ENCODE peak calls at places on chromosomes 7 and 10, in four cellular contexts. I, E, W and V are unnamed samples.
A peak's percentile ranks its signal among the peaks of the same experiment; 100 is the strongest.

GRCh38 chr7:95246935-95247370 is 77.4 kb downstream of the PON1 start:
- DNase-seq in W (peak; percentile 73), I (peak; percentile 62), E (peak; percentile 73), V (peak; percentile 48)

GRCh38 chr10:127398140-127398966 is 150.8 kb upstream of the NPS start:
- DNase-seq in W (peak; percentile 23), I (peak; percentile 63), E (peak; percentile 75), V (peak; percentile 17)

GRCh38 chr7:100835903-100836811 is 8.8 kb upstream of the EPHB4 start:
- DNase-seq in I (no peak), E (no peak), W (no peak), V (peak; percentile 4)

GRCh38 chr7:156993925-156994235 is 16.6 kb downstream of the MNX1 start:
- DNase-seq in I (no peak), W (no peak), E (no peak), V (no peak)

GRCh38 chr7:70520604-70521003 is 611.3 kb upstream of the GALNT17 start:
- DNase-seq in E (peak; percentile 72), W (no peak), I (peak; percentile 54), V (no peak)

GRCh38 chr7:42605800-42606199 is 306.1 kb downstream of the C7orf25 start:
- DNase-seq in E (peak; percentile 18), W (peak; percentile 15), I (peak; percentile 6), V (peak; percentile 30)

GRCh38 chr10:35605191-35605590 is at the start of gene GJD4:
- DNase-seq in E (no peak), I (no peak), W (no peak), V (no peak)

GRCh38 chr7:129041142-129041928 is 13.6 kb downstream of the TNPO3 start:
- DNase-seq in W (no peak), I (no peak), E (peak; percentile 2), V (no peak)

GRCh38 chr7:43405948-43406347 is 177.0 kb upstream of the STK17A start:
- DNase-seq in W (no peak), E (no peak), I (no peak), V (no peak)

GRCh38 chr7:137642467-137642866 is 204.3 kb downstream of the DGKI start:
- DNase-seq in W (peak; percentile 72), E (peak; percentile 73), I (peak; percentile 75), V (peak; percentile 74)

GRCh38 chr7:130299909-130300308 is 6.9 kb downstream of the CPA4 start:
- DNase-seq in I (peak; percentile 41), E (peak; percentile 44), W (no peak), V (no peak)

GRCh38 chr7:18590744-18591340 is 95.3 kb downstream of the HDAC9 start:
- DNase-seq in W (peak; percentile 56), E (peak; percentile 52), I (peak; percentile 40), V (peak; percentile 26)

GRCh38 chr10:43048301-43049051 is 28.4 kb upstream of the RET start:
- DNase-seq in I (no peak), W (no peak), E (no peak), V (no peak)

GRCh38 chr10:125849448-125849847 is 26.1 kb downstream of the BCCIP start:
- DNase-seq in I (no peak), E (no peak), W (no peak), V (no peak)

GRCh38 chr7:154438571-154438970 is 386.4 kb downstream of the DPP6 start:
- DNase-seq in I (no peak), E (no peak), W (no peak), V (no peak)

DNA sequence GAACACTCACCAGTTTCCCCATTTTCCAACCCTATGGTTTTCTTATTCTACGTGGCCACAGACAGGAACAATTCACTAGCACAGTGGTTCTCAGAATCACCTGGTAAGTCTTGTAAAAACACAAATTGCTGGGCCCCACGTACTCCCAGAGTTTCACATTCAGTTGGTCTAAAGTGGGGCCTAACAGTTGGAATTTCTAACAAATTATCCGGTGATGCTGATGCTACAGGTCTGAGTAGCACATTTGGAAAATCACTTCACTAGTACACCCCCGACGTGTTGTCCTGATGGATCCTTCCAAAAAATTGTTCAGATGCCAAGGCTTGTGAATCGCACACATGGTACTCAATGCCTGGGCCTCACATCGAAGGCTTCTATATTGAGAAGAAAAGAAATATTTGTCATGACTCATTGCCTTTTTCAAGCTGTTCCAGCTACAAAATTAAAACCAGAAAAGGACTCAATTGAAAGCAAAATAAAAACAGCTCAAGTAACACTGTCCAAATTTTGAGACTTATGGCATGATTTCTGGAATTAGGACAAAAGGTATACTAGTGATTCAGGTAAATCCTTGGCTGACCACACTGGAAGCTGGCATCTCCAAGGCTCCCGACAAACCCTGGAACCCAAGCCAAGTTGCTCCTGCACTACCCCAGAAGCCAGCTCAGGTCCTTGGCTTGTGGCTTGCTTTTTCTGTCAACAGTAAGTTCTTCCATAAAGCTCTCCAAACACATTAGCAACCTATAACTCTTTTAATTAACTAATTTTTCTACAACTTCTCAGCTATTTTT is 12.9 kb upstream of the VIM start:
- DNase-seq in I (peak; percentile 98), E (peak; percentile 98), W (peak; percentile 82), V (peak; percentile 48)
- H3K9ac ChIP-seq in I (peak overlapping the region; percentile 84), E (peak overlapping the region; percentile 49), W (peak overlapping the region; percentile 83), V (peak overlapping the region; percentile 59)

GRCh38 chr7:55410641-55411239 is 45.6 kb downstream of the LANCL2 start:
- DNase-seq in I (no peak), E (no peak), W (no peak), V (no peak)

GRCh38 chr7:55415173-55415778 is 50.1 kb downstream of the LANCL2 start:
- DNase-seq in W (peak; percentile 82), I (peak; percentile 38), E (peak; percentile 56), V (peak; percentile 57)

GRCh38 chr7:55413442-55413841 is 48.3 kb downstream of the LANCL2 start:
- DNase-seq in W (no peak), I (no peak), E (no peak), V (no peak)

GRCh38 chr7:55409474-55410225 is 44.5 kb downstream of the LANCL2 start:
- DNase-seq in W (peak; percentile 12), I (no peak), E (no peak), V (no peak)

GRCh38 chr7:55411844-55412243 is 46.7 kb downstream of the LANCL2 start:
- DNase-seq in E (no peak), W (no peak), I (no peak), V (no peak)
- H3K27ac ChIP-seq in E (no peak overlapping the region), W (no peak overlapping the region), I (no peak overlapping the region), V (no peak overlapping the region)

DNA sequence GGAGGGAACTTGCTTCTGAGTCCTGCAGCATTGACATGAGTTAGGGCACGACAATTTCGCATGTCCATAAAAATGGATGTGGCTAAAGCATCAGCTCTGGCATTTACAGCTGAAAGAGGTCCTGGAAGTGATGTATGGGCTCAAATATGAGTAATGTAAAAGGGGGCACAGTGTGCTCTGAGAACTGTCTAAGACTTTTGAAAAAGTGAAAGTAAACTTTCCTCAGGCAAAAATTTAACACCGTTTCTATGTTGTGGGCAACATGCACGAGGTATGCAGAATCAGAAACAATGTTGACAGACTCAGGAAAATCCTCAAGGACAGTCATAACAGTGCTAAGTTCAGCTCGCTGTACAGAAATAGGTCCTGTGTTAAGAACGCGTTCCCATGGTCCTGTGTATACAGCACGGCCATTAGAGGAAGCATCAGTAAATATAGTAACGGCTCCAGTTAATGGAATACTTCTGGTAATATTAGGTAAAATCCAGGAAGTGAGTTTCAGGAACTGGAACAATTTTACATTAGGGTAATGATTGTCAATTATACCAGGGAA is 37.9 kb upstream of the AKR1C2 start:
- DNase-seq in I (no peak), E (no peak), W (no peak), V (no peak)
- H3K9ac ChIP-seq in I (no peak overlapping the region), E (no peak overlapping the region), W (no peak overlapping the region), V (no peak overlapping the region)

GRCh38 chr7:6057316-6058128 is 26.3 kb downstream of the ANKRD61 start:
- DNase-seq in I (no peak), W (no peak), E (peak; percentile 7), V (no peak)
- H3K27ac ChIP-seq in I (no peak overlapping the region), W (no peak overlapping the region), E (no peak overlapping the region), V (no peak overlapping the region)

GRCh38 chr10:68297264-68297663 is 34.6 kb upstream of the HNRNPH3 start:
- DNase-seq in E (no peak), W (no peak), I (no peak), V (no peak)
- H3K9ac ChIP-seq in E (no peak overlapping the region), W (no peak overlapping the region), I (no peak overlapping the region), V (no peak overlapping the region)

GRCh38 chr7:66140924-66141323 is 26.3 kb downstream of the CRCP start:
- DNase-seq in W (peak; percentile 27), E (peak; percentile 82), I (peak; percentile 77), V (peak; percentile 56)

GRCh38 chr7:66143876-66144332 is 29.3 kb downstream of the CRCP start:
- DNase-seq in W (no peak), E (no peak), I (no peak), V (no peak)

GRCh38 chr7:66142334-66142733 is 27.7 kb downstream of the CRCP start:
- DNase-seq in W (no peak), I (no peak), E (no peak), V (no peak)

GRCh38 chr7:66142996-66143395 is 28.3 kb downstream of the CRCP start:
- DNase-seq in W (no peak), I (no peak), E (no peak), V (peak; percentile 62)

DNA sequence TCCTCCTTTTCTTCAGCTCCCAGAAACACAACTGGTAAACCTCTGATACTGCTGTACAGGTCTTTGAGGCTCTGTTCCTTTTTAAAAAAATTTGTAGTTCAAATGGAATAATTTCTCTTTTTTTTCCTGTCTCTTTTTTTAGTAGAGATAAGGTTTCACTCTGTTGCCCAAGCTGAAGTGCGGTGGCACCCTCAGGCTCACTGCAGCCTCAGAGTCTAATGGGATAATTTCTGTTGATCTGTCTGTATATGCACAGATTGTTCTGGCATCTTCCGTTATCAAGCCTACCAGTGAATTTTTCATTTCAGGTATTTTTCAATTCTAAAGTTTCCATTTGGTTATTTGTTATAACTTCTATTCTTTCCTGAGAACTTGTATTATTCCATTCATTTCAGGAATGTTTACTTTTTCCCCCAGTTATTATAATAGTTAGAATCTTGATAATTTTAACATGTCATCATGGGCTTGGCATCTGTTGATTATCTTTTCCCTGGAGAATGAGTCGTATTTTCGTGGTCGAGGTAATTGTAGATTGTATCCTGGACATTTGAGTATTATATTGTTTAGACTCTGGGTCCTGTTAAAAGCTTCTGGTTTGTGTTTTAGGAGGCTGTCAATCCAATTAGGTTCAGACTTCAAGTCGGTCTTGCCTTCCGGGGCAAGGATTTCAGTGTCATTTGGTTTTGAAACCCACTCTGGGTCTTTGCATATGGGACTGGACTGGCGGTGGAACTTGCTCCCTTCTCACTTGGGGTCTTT is 24.5 kb downstream of the CRCP start:
- DNase-seq in I (peak; percentile 53), E (peak; percentile 56), W (peak; percentile 36), V (no peak)
- H3K27ac ChIP-seq in I (peak overlapping the region; percentile 56), E (no peak overlapping the region), W (no peak overlapping the region), V (no peak overlapping the region)